ENCODE peak calls at places on chromosomes 6 and 20, in nine cellular contexts. One of them, this sample, is unnamed.

GRCh38 chr6:123616942-123617341 is 19.8 kb downstream of the TRDN start:
- DNase-seq in fibroblast of villous mesenchyme: no peak
- DNase-seq in tibial nerve: no peak
- DNase-seq in colonic mucosa: no peak
- DNase-seq in left ventricle myocardium inferior: no peak
- DNase-seq in cardiac fibroblast: no peak
- DNase-seq in thyroid gland: no peak
- DNase-seq in keratinocyte: no peak
- DNase-seq in body of pancreas: no peak
- DNase-seq in this sample: no peak

GRCh38 chr6:43347021-43347420 is 22.4 kb downstream of the ZNF318 start:
- DNase-seq in fibroblast of villous mesenchyme: no peak
- DNase-seq in tibial nerve: no peak
- DNase-seq in colonic mucosa: no peak
- DNase-seq in left ventricle myocardium inferior: no peak
- DNase-seq in cardiac fibroblast: no peak
- DNase-seq in thyroid gland: no peak
- DNase-seq in keratinocyte: no peak
- DNase-seq in body of pancreas: no peak
- DNase-seq in this sample: no peak

GRCh38 chr6:95742895-95743294 is 165.6 kb downstream of the MANEA start:
- DNase-seq in fibroblast of villous mesenchyme: no peak
- DNase-seq in tibial nerve: no peak
- DNase-seq in colonic mucosa: no peak
- DNase-seq in left ventricle myocardium inferior: no peak
- DNase-seq in cardiac fibroblast: no peak
- DNase-seq in thyroid gland: no peak
- DNase-seq in keratinocyte: no peak
- DNase-seq in body of pancreas: no peak
- DNase-seq in this sample: no peak

GRCh38 chr6:32932132-32932868 is 8.5 kb downstream of the HLA-DMB start:
- DNase-seq in fibroblast of villous mesenchyme: peak; percentile 35
- DNase-seq in tibial nerve: no peak
- DNase-seq in colonic mucosa: no peak
- DNase-seq in left ventricle myocardium inferior: no peak
- DNase-seq in cardiac fibroblast: peak; percentile 37
- DNase-seq in thyroid gland: peak; percentile 40
- DNase-seq in keratinocyte: no peak
- DNase-seq in body of pancreas: no peak
- DNase-seq in this sample: no peak

GRCh38 chr20:19699132-19699971 is 58.7 kb upstream of the RIN2 start:
- DNase-seq in fibroblast of villous mesenchyme: peak; percentile 67
- DNase-seq in tibial nerve: no peak
- DNase-seq in colonic mucosa: no peak
- DNase-seq in left ventricle myocardium inferior: no peak
- DNase-seq in cardiac fibroblast: peak; percentile 83
- DNase-seq in thyroid gland: no peak
- DNase-seq in keratinocyte: peak; percentile 23
- DNase-seq in body of pancreas: no peak
- DNase-seq in this sample: no peak

GRCh38 chr6:133355922-133356321 is 114.8 kb downstream of the EYA4 start:
- DNase-seq in fibroblast of villous mesenchyme: no peak
- DNase-seq in tibial nerve: no peak
- DNase-seq in colonic mucosa: no peak
- DNase-seq in left ventricle myocardium inferior: no peak
- DNase-seq in cardiac fibroblast: no peak
- DNase-seq in thyroid gland: no peak
- DNase-seq in keratinocyte: no peak
- DNase-seq in body of pancreas: no peak
- DNase-seq in this sample: no peak

GRCh38 chr6:41545174-41545702 is 943 bp upstream of the FOXP4 start:
- DNase-seq in fibroblast of villous mesenchyme: no peak
- DNase-seq in tibial nerve: no peak
- DNase-seq in colonic mucosa: peak; percentile 30
- DNase-seq in left ventricle myocardium inferior: no peak
- DNase-seq in cardiac fibroblast: no peak
- DNase-seq in thyroid gland: no peak
- DNase-seq in keratinocyte: no peak
- DNase-seq in body of pancreas: no peak
- DNase-seq in this sample: no peak

GRCh38 chr6:46044876-46045617 is 29.4 kb upstream of the CLIC5 start:
- DNase-seq in fibroblast of villous mesenchyme: peak; percentile 75
- DNase-seq in tibial nerve: peak; percentile 26
- DNase-seq in colonic mucosa: peak; percentile 45
- DNase-seq in left ventricle myocardium inferior: peak; percentile 32
- DNase-seq in cardiac fibroblast: peak; percentile 87
- DNase-seq in thyroid gland: no peak
- DNase-seq in keratinocyte: no peak
- DNase-seq in body of pancreas: peak; percentile 16
- DNase-seq in this sample: peak; percentile 57

GRCh38 chr20:9066196-9066595 is 2.7 kb upstream of the PLCB4 start:
- DNase-seq in fibroblast of villous mesenchyme: no peak
- DNase-seq in tibial nerve: no peak
- DNase-seq in colonic mucosa: no peak
- DNase-seq in left ventricle myocardium inferior: no peak
- DNase-seq in cardiac fibroblast: no peak
- DNase-seq in thyroid gland: no peak
- DNase-seq in keratinocyte: no peak
- DNase-seq in body of pancreas: no peak
- DNase-seq in this sample: no peak

GRCh38 chr6:44422534-44422933 is 35.0 kb downstream of the CDC5L start:
- DNase-seq in fibroblast of villous mesenchyme: no peak
- DNase-seq in tibial nerve: no peak
- DNase-seq in colonic mucosa: no peak
- DNase-seq in left ventricle myocardium inferior: no peak
- DNase-seq in cardiac fibroblast: no peak
- DNase-seq in thyroid gland: no peak
- DNase-seq in keratinocyte: no peak
- DNase-seq in body of pancreas: no peak
- DNase-seq in this sample: no peak

GRCh38 chr20:33669224-33669623 is 2.5 kb downstream of the ACTL10 start:
- DNase-seq in fibroblast of villous mesenchyme: no peak
- DNase-seq in tibial nerve: no peak
- DNase-seq in colonic mucosa: no peak
- DNase-seq in left ventricle myocardium inferior: no peak
- DNase-seq in cardiac fibroblast: no peak
- DNase-seq in thyroid gland: no peak
- DNase-seq in keratinocyte: no peak
- DNase-seq in body of pancreas: no peak
- DNase-seq in this sample: no peak

GRCh38 chr20:33667245-33668086 is 723 bp downstream of the ACTL10 start:
- DNase-seq in fibroblast of villous mesenchyme: peak; percentile 69
- DNase-seq in tibial nerve: no peak
- DNase-seq in colonic mucosa: peak; percentile 65
- DNase-seq in left ventricle myocardium inferior: peak; percentile 58
- DNase-seq in cardiac fibroblast: peak; percentile 82
- DNase-seq in thyroid gland: peak; percentile 74
- DNase-seq in keratinocyte: no peak
- DNase-seq in body of pancreas: peak; percentile 89
- DNase-seq in this sample: no peak

GRCh38 chr20:33668791-33669155 is 2.0 kb downstream of the ACTL10 start:
- DNase-seq in fibroblast of villous mesenchyme: no peak
- DNase-seq in tibial nerve: no peak
- DNase-seq in colonic mucosa: no peak
- DNase-seq in left ventricle myocardium inferior: peak; percentile 10
- DNase-seq in cardiac fibroblast: no peak
- DNase-seq in thyroid gland: no peak
- DNase-seq in keratinocyte: no peak
- DNase-seq in body of pancreas: no peak
- DNase-seq in this sample: no peak

GRCh38 chr20:33666293-33667244 is at the start of gene ACTL10:
- DNase-seq in fibroblast of villous mesenchyme: peak; percentile 97
- DNase-seq in tibial nerve: peak; percentile 98
- DNase-seq in colonic mucosa: peak; percentile 99
- DNase-seq in left ventricle myocardium inferior: peak; percentile 98
- DNase-seq in cardiac fibroblast: peak; percentile 99
- DNase-seq in thyroid gland: peak; percentile 100
- DNase-seq in keratinocyte: peak; percentile 84
- DNase-seq in body of pancreas: peak; percentile 100
- DNase-seq in this sample: peak; percentile 99

DNA sequence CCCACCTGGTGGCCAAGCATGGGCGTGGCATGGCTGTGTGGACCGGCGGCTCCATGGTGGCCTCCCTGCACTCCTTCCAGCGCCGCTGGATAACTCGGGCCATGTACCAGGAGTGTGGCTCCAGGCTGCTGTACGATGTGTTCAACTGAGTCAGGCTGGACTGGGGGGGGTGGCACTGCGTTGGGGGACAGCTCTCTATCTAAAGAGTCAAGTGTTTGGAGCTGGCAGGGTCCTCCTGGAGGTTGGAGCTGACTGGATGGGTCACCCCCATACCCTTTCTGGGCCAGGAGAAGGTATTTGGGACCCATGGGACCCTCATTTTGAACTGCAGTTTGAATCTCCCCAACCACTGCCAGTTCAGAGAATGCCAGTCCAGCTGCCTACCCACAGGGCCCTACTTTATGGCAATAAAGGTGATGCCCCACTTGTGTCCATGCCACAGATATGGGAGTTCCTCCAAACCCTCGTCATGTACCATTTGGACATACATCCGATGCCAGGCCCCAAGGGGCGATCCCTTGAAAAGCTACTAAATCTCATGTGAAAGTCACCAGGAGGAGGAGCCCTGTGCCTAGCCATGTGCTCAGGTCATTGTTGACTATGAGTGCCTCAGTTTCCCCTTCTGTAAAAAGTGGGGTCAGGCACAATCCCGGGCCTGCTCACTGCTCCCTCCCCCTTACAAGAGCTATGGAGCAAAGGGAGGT is 1.5 kb downstream of the ACTL10 start:
- DNase-seq in fibroblast of villous mesenchyme: no peak
- DNase-seq in tibial nerve: peak; percentile 62
- DNase-seq in colonic mucosa: peak; percentile 84
- DNase-seq in left ventricle myocardium inferior: peak; percentile 76
- DNase-seq in cardiac fibroblast: no peak
- DNase-seq in thyroid gland: no peak
- DNase-seq in keratinocyte: no peak
- DNase-seq in body of pancreas: no peak
- DNase-seq in this sample: no peak
- H3K4me3 ChIP-seq in fibroblast of villous mesenchyme: no peak overlapping the region
- H3K4me3 ChIP-seq in tibial nerve: peak overlapping the region; percentile 39
- H3K4me3 ChIP-seq in colonic mucosa: peak overlapping the region; percentile 52
- H3K4me3 ChIP-seq in left ventricle myocardium inferior: peak overlapping the region; percentile 74
- H3K4me3 ChIP-seq in cardiac fibroblast: peak overlapping the region; percentile 57
- H3K4me3 ChIP-seq in thyroid gland: no peak overlapping the region
- H3K4me3 ChIP-seq in keratinocyte: peak overlapping the region; percentile 78
- H3K4me3 ChIP-seq in body of pancreas: no peak overlapping the region
- H3K4me3 ChIP-seq in this sample: no peak overlapping the region

DNA sequence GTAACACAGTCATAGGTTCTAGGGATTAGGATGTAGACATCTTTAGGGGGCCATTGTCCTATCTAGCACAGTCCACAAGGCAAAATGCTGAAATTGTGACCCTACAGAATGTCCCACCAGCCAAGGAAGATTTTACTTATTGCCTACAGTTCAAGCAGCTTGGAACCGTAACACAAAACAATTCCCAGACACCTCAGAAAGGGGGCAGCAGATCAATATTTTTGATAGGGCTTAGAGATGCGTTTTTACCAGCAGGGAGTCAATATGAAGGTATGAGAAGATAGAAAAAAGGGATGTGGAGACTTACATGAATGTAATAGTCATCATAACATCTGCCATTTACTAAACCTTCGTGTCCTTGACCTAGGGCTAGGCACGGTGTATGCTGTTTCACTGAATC is 81.0 kb downstream of the TMEM170B start:
- DNase-seq in fibroblast of villous mesenchyme: no peak
- DNase-seq in tibial nerve: no peak
- DNase-seq in colonic mucosa: no peak
- DNase-seq in left ventricle myocardium inferior: no peak
- DNase-seq in cardiac fibroblast: no peak
- DNase-seq in thyroid gland: no peak
- DNase-seq in keratinocyte: no peak
- DNase-seq in body of pancreas: no peak
- DNase-seq in this sample: peak; percentile 32
- TF ChIP-seq CTCF in fibroblast of villous mesenchyme: peak; percentile 48
- TF ChIP-seq CTCF in tibial nerve: no peak
- TF ChIP-seq CTCF in colonic mucosa: no peak
- TF ChIP-seq CTCF in left ventricle myocardium inferior: peak; percentile 16
- TF ChIP-seq CTCF in cardiac fibroblast: peak; percentile 32
- TF ChIP-seq CTCF in thyroid gland: no peak
- TF ChIP-seq CTCF in keratinocyte: peak; percentile 36
- TF ChIP-seq CTCF in body of pancreas: peak; percentile 32
- TF ChIP-seq CTCF in this sample: no peak

DNA sequence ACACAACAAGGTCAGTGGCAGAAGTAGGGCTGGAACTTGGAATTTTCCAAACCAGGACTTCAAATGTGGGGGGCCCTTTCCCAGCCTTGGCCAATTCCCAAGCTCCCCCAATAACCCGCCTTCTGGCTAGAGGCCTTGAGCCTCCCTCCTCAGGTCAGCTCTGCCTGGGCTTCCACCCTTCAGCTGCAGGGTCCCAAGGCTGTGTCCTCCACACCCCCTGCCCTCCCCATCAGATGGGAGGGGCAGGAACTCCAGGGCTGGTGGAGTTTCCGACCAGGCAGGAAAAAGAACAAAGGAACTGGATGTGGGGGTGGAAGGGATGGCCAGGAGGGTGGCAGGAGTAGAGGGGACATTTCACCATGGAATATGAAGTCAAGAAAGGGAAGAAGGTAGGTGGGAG is at the start of gene CCM2L:
- DNase-seq in fibroblast of villous mesenchyme: no peak
- DNase-seq in tibial nerve: no peak
- DNase-seq in colonic mucosa: no peak
- DNase-seq in left ventricle myocardium inferior: peak; percentile 45
- DNase-seq in cardiac fibroblast: no peak
- DNase-seq in thyroid gland: no peak
- DNase-seq in keratinocyte: no peak
- DNase-seq in body of pancreas: no peak
- DNase-seq in this sample: no peak
- H3K4me3 ChIP-seq in fibroblast of villous mesenchyme: no peak within 1 kb of the TSS
- H3K4me3 ChIP-seq in tibial nerve: no peak within 1 kb of the TSS
- H3K4me3 ChIP-seq in colonic mucosa: no peak within 1 kb of the TSS
- H3K4me3 ChIP-seq in left ventricle myocardium inferior: peak within 1 kb of the TSS; percentile 66
- H3K4me3 ChIP-seq in cardiac fibroblast: no peak within 1 kb of the TSS
- H3K4me3 ChIP-seq in thyroid gland: no peak within 1 kb of the TSS
- H3K4me3 ChIP-seq in keratinocyte: no peak within 1 kb of the TSS
- H3K4me3 ChIP-seq in body of pancreas: no peak within 1 kb of the TSS
- H3K4me3 ChIP-seq in this sample: no peak within 1 kb of the TSS

DNA sequence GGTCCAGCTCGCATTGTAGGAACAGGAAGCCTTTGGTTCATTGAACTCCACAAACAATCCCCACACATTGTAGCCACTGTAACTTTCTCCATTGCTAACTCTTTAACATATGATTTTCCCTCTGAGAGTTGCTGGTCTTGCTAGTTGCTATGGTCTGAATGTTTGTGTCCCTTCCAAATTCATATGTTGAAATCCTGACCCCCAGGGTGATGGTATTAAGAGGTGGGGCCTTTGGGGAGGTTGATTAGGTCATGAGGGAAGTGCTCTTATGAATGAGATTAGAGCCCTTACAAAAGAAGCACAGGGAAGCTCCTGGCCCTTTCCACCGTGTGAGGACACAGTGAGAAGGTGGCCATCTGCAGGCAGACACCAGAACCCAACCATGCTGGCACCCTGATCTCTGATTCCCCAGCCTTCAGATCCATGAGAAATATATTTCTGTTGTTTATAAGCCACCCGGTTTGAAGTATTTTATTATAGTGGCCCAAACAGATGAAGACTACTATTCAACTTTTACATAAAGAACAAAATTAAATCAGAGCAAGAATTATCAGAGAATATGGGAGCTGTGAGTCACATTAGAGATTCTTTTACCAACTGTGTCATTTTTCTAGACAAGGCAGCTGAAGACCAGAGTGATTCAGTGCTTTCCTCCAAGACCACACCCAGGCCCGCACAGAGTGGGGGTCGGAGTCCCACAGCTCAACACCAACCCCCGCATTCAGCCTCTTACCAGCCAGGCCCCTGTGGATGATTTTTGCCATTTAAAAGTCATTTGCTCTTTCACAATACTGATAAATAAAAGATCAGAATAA is 143.0 kb downstream of the SAMD5 start:
- DNase-seq in fibroblast of villous mesenchyme: peak; percentile 16
- DNase-seq in tibial nerve: no peak
- DNase-seq in colonic mucosa: no peak
- DNase-seq in left ventricle myocardium inferior: peak; percentile 22
- DNase-seq in cardiac fibroblast: peak; percentile 59
- DNase-seq in thyroid gland: peak; percentile 27
- DNase-seq in keratinocyte: no peak
- DNase-seq in body of pancreas: peak; percentile 26
- DNase-seq in this sample: no peak
- TF ChIP-seq CTCF in fibroblast of villous mesenchyme: peak; percentile 11
- TF ChIP-seq CTCF in tibial nerve: peak; percentile 17
- TF ChIP-seq CTCF in colonic mucosa: peak; percentile 13
- TF ChIP-seq CTCF in left ventricle myocardium inferior: peak; percentile 62
- TF ChIP-seq CTCF in cardiac fibroblast: no peak
- TF ChIP-seq CTCF in thyroid gland: peak; percentile 31
- TF ChIP-seq CTCF in keratinocyte: peak; percentile 40
- TF ChIP-seq CTCF in body of pancreas: peak; percentile 8
- TF ChIP-seq CTCF in this sample: no peak

This sample was measured in lower leg skin.